ENCODE peak calls at places on chromosomes 11 and 22, in seven cellular contexts. G is HEK293T; L is mesendoderm; Q is GM18507; W is stimulated activated CD4-positive, alpha-beta T cell treated with anti-CD3 and anti-CD28 coated beads, Interleukin-12 subunit alpha, Interleukin-12 subunit beta, amount 100 ng/mL, for 4 hours; E is smooth muscle cell of the brain vasculature; H is neuronal stem cell. S is an unnamed sample.

GRCh38 chr11:1148752-1149180 is 9.0 kb upstream of the MUC5AC start:
- DNase-seq in G (no peak), L (no peak), Q (no peak), W (no peak), E (no peak), H (no peak), S (no peak)

GRCh38 chr11:45913942-45914635 is 3.6 kb downstream of the PEX16 start:
- DNase-seq in G (no peak), L (no peak), Q (no peak), W (no peak), E (no peak), H (no peak), S (no peak)

GRCh38 chr11:105230586-105230985 is 91.0 kb upstream of the CARD18 start:
- DNase-seq in G (no peak), L (peak), Q (no peak), W (no peak), E (no peak), H (no peak), S (no peak)

GRCh38 chr22:30040499-30041055 is 39.7 kb upstream of the HORMAD2 start:
- DNase-seq in G (no peak), L (no peak), Q (no peak), W (no peak), E (no peak), H (no peak), S (no peak)

GRCh38 chr11:70544774-70545625 is 146.7 kb downstream of the CTTN start:
- DNase-seq in G (no peak), L (peak), Q (no peak), W (no peak), E (no peak), H (peak), S (no peak)

GRCh38 chr22:18114495-18114894 is 3.9 kb downstream of the TUBA8 start:
- DNase-seq in G (no peak), L (no peak), Q (no peak), W (no peak), E (no peak), H (no peak), S (no peak)

GRCh38 chr11:69409812-69410645 is 71.4 kb upstream of the LINC01488 start:
- DNase-seq in G (no peak), L (no peak), Q (no peak), W (no peak), E (no peak), H (no peak), S (no peak)

GRCh38 chr22:37792494-37792893 is 15.2 kb upstream of the GCAT start:
- DNase-seq in G (no peak), L (no peak), Q (no peak), W (no peak), E (no peak), H (no peak), S (no peak)

GRCh38 chr11:95081412-95081811 is 8.2 kb upstream of the ENDOD1 start:
- DNase-seq in G (no peak), L (peak), Q (no peak), W (no peak), E (no peak), H (no peak), S (no peak)

GRCh38 chr11:118658372-118659313 is 20.8 kb downstream of the TREH start:
- DNase-seq in G (peak), L (peak), Q (no peak), W (no peak), E (no peak), H (no peak), S (peak)

GRCh38 chr11:44333271-44334218 is 23.6 kb upstream of the ALX4 start:
- DNase-seq in G (no peak), L (no peak), Q (no peak), W (no peak), E (no peak), H (no peak), S (peak)

GRCh38 chr11:117230286-117230961 is 1.4 kb downstream of the PCSK7 start:
- DNase-seq in G (no peak), L (no peak), Q (peak), W (peak), E (no peak), H (no peak), S (no peak)

GRCh38 chr11:69076129-69076791 is 27.5 kb downstream of the TPCN2 start:
- DNase-seq in G (no peak), L (no peak), Q (no peak), W (no peak), E (no peak), H (no peak), S (peak)

GRCh38 chr11:45901646-45902045 is 5.4 kb downstream of the FREY1 start:
- DNase-seq in G (no peak), L (no peak), Q (no peak), W (no peak), E (no peak), H (no peak), S (no peak)

GRCh38 chr22:17897411-17897810 is 123.1 kb upstream of the BID start:
- DNase-seq in G (no peak), L (peak), Q (no peak), W (no peak), E (no peak), H (no peak), S (no peak)

GRCh38 chr22:26893711-26894110 is 236.3 kb downstream of the MIAT start:
- DNase-seq in G (no peak), L (peak), Q (no peak), W (no peak), E (no peak), H (no peak), S (no peak)

GRCh38 chr11:32829680-32830412 is at the start of gene PRRG4:
- DNase-seq in G (peak), L (peak), Q (peak), W (peak), E (no peak), H (peak), S (peak)

GRCh38 chr22:30730351-30730750 is 35.7 kb downstream of the OSBP2 start:
- DNase-seq in G (no peak), L (no peak), Q (no peak), W (no peak), E (no peak), H (no peak), S (no peak)

GRCh38 chr11:64444838-64445441 is 86.0 kb downstream of the RPS6KA4 start:
- DNase-seq in G (peak), L (peak), Q (no peak), W (no peak), E (no peak), H (no peak), S (no peak)

GRCh38 chr11:73186294-73186850 is 31.7 kb upstream of the P2RY2 start:
- DNase-seq in G (no peak), L (no peak), Q (no peak), W (no peak), E (no peak), H (no peak), S (no peak)

GRCh38 chr11:88016392-88017020 is 158.7 kb downstream of the RAB38 start:
- DNase-seq in G (peak), L (peak), Q (peak), W (peak), E (peak), H (peak), S (peak)

GRCh38 chr11:78203184-78203583 is 14.5 kb downstream of the USP35 start:
- DNase-seq in G (no peak), L (no peak), Q (no peak), W (no peak), E (no peak), H (no peak), S (no peak)

GRCh38 chr11:111336582-111337256 is 38.4 kb downstream of the POU2AF3 start:
- DNase-seq in G (no peak), L (peak), Q (no peak), W (no peak), E (no peak), H (no peak), S (no peak)

GRCh38 chr22:44697423-44698179 is 4.4 kb upstream of the PRR5 start:
- DNase-seq in G (peak), L (peak), Q (peak), W (peak), E (no peak), H (peak), S (peak)

GRCh38 chr11:115256326-115257197 is 247.7 kb downstream of the CADM1 start:
- DNase-seq in G (no peak), L (peak), Q (peak), W (no peak), E (no peak), H (no peak), S (no peak)

GRCh38 chr11:2523821-2524391 is 79.1 kb downstream of the KCNQ1 start:
- DNase-seq in G (no peak), L (no peak), Q (no peak), W (no peak), E (no peak), H (no peak), S (no peak)

GRCh38 chr11:12802418-12803085 is 128.3 kb downstream of the TEAD1 start:
- DNase-seq in G (no peak), L (peak), Q (no peak), W (no peak), E (no peak), H (peak), S (peak)

GRCh38 chr11:132300283-132300682 is 929.9 kb downstream of the NTM start:
- DNase-seq in G (peak), L (peak), Q (no peak), W (no peak), E (no peak), H (no peak), S (peak)

S was measured in cardiac muscle cell.